ENCODE peak calls at places on chromosomes 16 and 17, in five cellular contexts. X, U, O, H and A are unnamed samples.

GRCh38 chr17:66348605-66349165 is 46.3 kb downstream of the PRKCA start:
- DNase-seq in X (peak; percentile 62), U (no peak), O (no peak), H (no peak), A (no peak)

GRCh38 chr16:89710709-89711564 is 9.4 kb upstream of the SPATA2L start:
- DNase-seq in X (no peak), U (peak; percentile 16), O (no peak), H (peak; percentile 66), A (no peak)

GRCh38 chr17:55264273-55264639 is 504 bp upstream of the HLF start:
- DNase-seq in X (no peak), U (peak; percentile 40), O (no peak), H (peak; percentile 73), A (no peak)

GRCh38 chr16:31385680-31386079 is 7.5 kb upstream of the ITGAD start:
- DNase-seq in X (no peak), U (no peak), O (no peak), H (no peak), A (no peak)

GRCh38 chr16:19029980-19030379 is 37.4 kb upstream of the COQ7 start:
- DNase-seq in X (no peak), U (no peak), O (no peak), H (no peak), A (no peak)

GRCh38 chr17:80866050-80866793 is 125.4 kb upstream of the CHMP6 start:
- DNase-seq in X (peak; percentile 65), U (peak; percentile 76), O (peak; percentile 59), H (peak; percentile 93), A (peak; percentile 34)

GRCh38 chr17:61200349-61200735 is 199.3 kb upstream of the TBX2 start:
- DNase-seq in X (no peak), U (no peak), O (no peak), H (no peak), A (no peak)

GRCh38 chr17:73493212-73493814 is 150.9 kb downstream of the SDK2 start:
- DNase-seq in X (no peak), U (no peak), O (no peak), H (peak; percentile 88), A (no peak)

GRCh38 chr17:62665599-62665998 is 38.1 kb downstream of the MRC2 start:
- DNase-seq in X (no peak), U (no peak), O (no peak), H (peak; percentile 37), A (no peak)

GRCh38 chr17:74126959-74127358 is 76.5 kb upstream of the RPL38 start:
- DNase-seq in X (no peak), U (no peak), O (no peak), H (no peak), A (no peak)

GRCh38 chr16:65284583-65284982 is 162.7 kb upstream of the CDH11 start:
- DNase-seq in X (no peak), U (no peak), O (no peak), H (no peak), A (no peak)

GRCh38 chr17:65163990-65164495 is 26.9 kb downstream of the RGS9 start:
- DNase-seq in X (no peak), U (no peak), O (no peak), H (no peak), A (no peak)

GRCh38 chr16:56669005-56669839 is at the start of gene MT1H:
- DNase-seq in X (no peak), U (no peak), O (no peak), H (peak; percentile 68), A (no peak)

GRCh38 chr16:66169817-66170216 is 196.7 kb upstream of the CDH5 start:
- DNase-seq in X (no peak), U (no peak), O (no peak), H (peak; percentile 49), A (no peak)

GRCh38 chr17:37131064-37131463 is 182.3 kb downstream of the AATF start:
- DNase-seq in X (no peak), U (peak; percentile 84), O (no peak), H (no peak), A (no peak)

GRCh38 chr17:37483311-37484039 is 6.2 kb upstream of the DUSP14 start:
- DNase-seq in X (no peak), U (no peak), O (no peak), H (no peak), A (no peak)

GRCh38 chr17:9676742-9677387 is 31.5 kb downstream of the USP43 start:
- DNase-seq in X (no peak), U (no peak), O (no peak), H (peak; percentile 46), A (no peak)

GRCh38 chr16:84881702-84882521 is 62.1 kb downstream of the CRISPLD2 start:
- DNase-seq in X (no peak), U (no peak), O (no peak), H (no peak), A (no peak)

GRCh38 chr17:45423304-45423703 is 9.4 kb downstream of the ARHGAP27 start:
- DNase-seq in X (no peak), U (no peak), O (no peak), H (no peak), A (no peak)

GRCh38 chr17:31216053-31216751 is 80.8 kb downstream of the OMG start:
- DNase-seq in X (no peak), U (peak; percentile 60), O (no peak), H (no peak), A (no peak)

GRCh38 chr16:66084306-66084705 is 282.2 kb upstream of the CDH5 start:
- DNase-seq in X (no peak), U (no peak), O (no peak), H (no peak), A (no peak)

GRCh38 chr17:50863221-50863843 is 2.8 kb downstream of the TOB1 start:
- DNase-seq in X (peak; percentile 57), U (peak; percentile 69), O (no peak), H (peak; percentile 91), A (no peak)

GRCh38 chr16:3266873-3267537 is 10.6 kb upstream of the MEFV start:
- DNase-seq in X (no peak), U (peak; percentile 18), O (no peak), H (peak; percentile 53), A (no peak)

GRCh38 chr17:77476498-77476897 is 335.7 kb downstream of the SEC14L1 start:
- DNase-seq in X (no peak), U (no peak), O (no peak), H (no peak), A (no peak)

GRCh38 chr17:63692195-63692816 is 7.6 kb downstream of the LIMD2 start:
- DNase-seq in X (no peak), U (no peak), O (no peak), H (no peak), A (no peak)

GRCh38 chr17:46763416-46763815 is 55.1 kb downstream of the WNT3 start:
- DNase-seq in X (no peak), U (no peak), O (no peak), H (no peak), A (no peak)

GRCh38 chr16:71671165-71671564 is 45.2 kb downstream of the MARVELD3 start:
- DNase-seq in X (no peak), U (no peak), O (no peak), H (no peak), A (no peak)

GRCh38 chr17:44376124-44376523 is 12.5 kb upstream of the FAM171A2 start:
- DNase-seq in X (no peak), U (peak; percentile 60), O (peak; percentile 56), H (peak; percentile 95), A (no peak)

GRCh38 chr17:47694018-47694817 is at the start of gene TBKBP1:
- DNase-seq in X (no peak), U (peak; percentile 94), O (peak; percentile 47), H (peak; percentile 96), A (peak; percentile 26)

DNA sequence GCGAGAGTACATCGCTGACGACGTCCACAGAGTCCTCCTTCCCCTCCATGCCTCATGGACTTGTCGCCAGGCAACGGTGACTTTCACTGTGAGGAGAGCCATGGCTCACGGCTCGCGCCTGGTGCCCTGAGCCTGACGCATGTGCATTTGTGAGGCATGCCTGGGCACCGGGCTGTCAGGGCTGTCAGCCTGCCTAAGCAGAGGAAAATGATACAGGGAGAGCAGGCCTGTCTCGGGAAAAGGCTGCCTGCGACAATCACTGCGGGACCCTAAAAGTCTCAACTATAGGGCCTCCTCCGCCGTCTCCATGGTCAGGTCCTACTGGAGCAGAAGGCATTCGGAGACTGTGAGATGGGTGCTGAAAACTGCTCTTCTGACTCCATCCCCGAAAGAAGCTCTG is 135.5 kb upstream of the WSB1 start:
- DNase-seq in X (no peak), U (no peak), O (no peak), H (no peak), A (no peak)
- H3K9me3 ChIP-seq in X (peaks cover 20% of the 10 kb centered on the region), U (peaks cover 22% of the 10 kb centered on the region), O (peaks cover 3% of the 10 kb centered on the region), H (peaks cover 72% of the 10 kb centered on the region), A (no peaks in the 10 kb centered on the region)

DNA sequence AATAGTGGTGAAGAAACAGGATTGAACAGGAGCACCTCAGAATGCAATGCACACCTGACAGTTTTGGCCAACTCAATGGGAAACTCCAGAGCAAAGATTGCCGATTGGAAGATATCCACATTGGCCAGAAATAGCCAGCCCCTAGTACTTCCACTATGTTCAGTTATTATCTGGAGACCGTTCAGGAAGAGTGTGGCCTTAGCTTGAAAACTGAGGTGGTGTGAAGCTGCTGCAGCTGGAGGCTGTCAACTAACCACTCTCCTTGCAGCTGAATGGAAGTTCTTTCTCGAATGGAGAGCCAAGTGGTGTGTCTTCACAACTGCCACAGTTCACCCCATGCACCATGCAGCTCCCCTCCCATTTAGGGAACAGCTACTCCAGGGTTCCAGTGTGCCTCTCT is 61.9 kb upstream of the DHX40 start:
- DNase-seq in X (no peak), U (no peak), O (no peak), H (no peak), A (no peak)
- H3K9me3 ChIP-seq in X (no peaks in the 10 kb centered on the region), U (no peaks in the 10 kb centered on the region), O (no peaks in the 10 kb centered on the region), H (no peaks in the 10 kb centered on the region), A (no peaks in the 10 kb centered on the region)

GRCh38 chr16:68548947-68549346 is 9.9 kb downstream of the ZFP90 start:
- DNase-seq in X (no peak), U (no peak), O (no peak), H (no peak), A (no peak)

DNA sequence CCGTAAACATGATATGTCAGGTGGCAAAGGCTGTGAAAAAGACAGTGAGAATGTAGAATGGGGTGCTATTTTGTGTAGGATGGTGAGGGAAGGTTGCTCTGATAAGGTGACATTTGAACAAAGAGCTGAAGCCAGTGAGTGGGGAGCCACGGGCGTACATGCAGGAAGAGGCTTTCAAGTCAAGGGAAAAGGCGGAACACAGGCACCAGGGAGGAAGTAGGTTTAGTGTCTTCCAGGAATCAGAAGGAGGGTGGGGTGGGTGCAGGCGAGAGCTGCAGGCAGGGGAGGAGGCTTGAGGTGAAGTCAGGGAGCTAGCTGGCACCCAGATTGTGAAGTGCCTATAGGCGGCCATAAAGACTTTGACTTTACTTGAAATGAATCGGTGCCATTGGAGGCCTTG is 14.1 kb downstream of the ZFP90 start:
- DNase-seq in X (no peak), U (no peak), O (no peak), H (no peak), A (no peak)
- H3K9me3 ChIP-seq in X (peaks cover 57% of the 10 kb centered on the region), U (peaks cover under 1% of the 10 kb centered on the region), O (peaks cover 94% of the 10 kb centered on the region), H (peaks cover 97% of the 10 kb centered on the region), A (peaks cover 35% of the 10 kb centered on the region)

DNA sequence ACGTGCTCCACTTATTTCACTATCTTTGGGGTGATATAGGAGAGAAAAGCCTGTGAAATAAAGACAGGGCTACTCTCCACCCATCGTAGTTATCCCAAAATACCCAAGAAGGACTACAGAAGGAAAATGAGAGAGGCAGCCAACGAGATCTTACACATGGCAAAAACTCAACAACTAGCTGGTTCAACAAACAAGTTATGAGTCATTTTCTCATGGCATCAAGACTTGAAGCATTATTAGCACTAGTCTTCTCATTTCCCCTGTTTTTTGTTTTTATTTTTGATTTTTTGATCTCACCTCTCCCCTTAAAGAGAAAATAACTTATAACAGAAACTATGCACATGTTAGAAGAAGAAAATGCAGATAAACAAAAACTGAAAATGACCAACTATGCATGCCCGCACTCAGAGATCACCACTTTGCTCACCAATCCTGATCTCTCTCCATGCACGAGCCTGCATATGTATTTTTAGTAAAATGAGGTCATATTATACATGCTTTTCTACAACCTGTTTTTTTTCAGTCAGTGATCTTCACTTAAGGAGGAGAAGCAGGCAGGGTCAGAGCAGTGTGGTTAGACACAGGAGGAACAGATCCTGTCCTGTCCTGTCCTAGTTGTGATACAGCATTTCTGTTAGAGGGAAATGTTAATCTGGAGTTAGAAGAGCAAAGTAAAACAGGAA is 22.8 kb downstream of the FAM117A start:
- DNase-seq in X (no peak), U (no peak), O (no peak), H (no peak), A (no peak)
- H3K9me3 ChIP-seq in X (no peaks in the 10 kb centered on the region), U (no peaks in the 10 kb centered on the region), O (no peaks in the 10 kb centered on the region), H (no peaks in the 10 kb centered on the region), A (no peaks in the 10 kb centered on the region)